ENCODE peak calls at places on chromosomes 5 and 9, in nine cellular contexts. O, J, X, H, P, C, B, A and N are unnamed samples.

GRCh38 chr5:88190106-88190834 is 78.4 kb downstream of the TMEM161B start:
- DNase-seq in O (no peak), J (no peak), X (no peak), H (peak), P (no peak), C (no peak), B (peak), A (no peak), N (no peak)

GRCh38 chr5:80481019-80481893 is 6.6 kb upstream of the FAM151B start:
- DNase-seq in O (peak), J (peak), X (no peak), H (peak), P (peak), C (no peak), B (peak), A (peak), N (no peak)

GRCh38 chr5:19903611-19904010 is 84.4 kb downstream of the CDH18 start:
- DNase-seq in O (peak), J (no peak), X (no peak), H (no peak), P (no peak), C (no peak), B (no peak), A (no peak), N (no peak)

GRCh38 chr5:178832618-178833201 is 27.0 kb upstream of the ZNF354B start:
- DNase-seq in O (no peak), J (no peak), X (no peak), H (peak), P (no peak), C (no peak), B (no peak), A (no peak), N (no peak)

GRCh38 chr9:17936365-17936764 is 357.5 kb downstream of the SH3GL2 start:
- DNase-seq in O (no peak), J (no peak), X (no peak), H (no peak), P (no peak), C (no peak), B (no peak), A (no peak), N (no peak)

GRCh38 chr9:121836382-121836885 is 185.0 kb downstream of the DAB2IP start:
- DNase-seq in O (no peak), J (no peak), X (no peak), H (no peak), P (no peak), C (no peak), B (no peak), A (no peak), N (peak)

GRCh38 chr5:116778015-116778414 is 203.4 kb upstream of the SEMA6A start:
- DNase-seq in O (no peak), J (no peak), X (no peak), H (peak), P (no peak), C (no peak), B (no peak), A (no peak), N (no peak)

GRCh38 chr5:355379-355935 is 33.9 kb downstream of the AHRR start:
- DNase-seq in O (no peak), J (no peak), X (no peak), H (no peak), P (no peak), C (no peak), B (no peak), A (no peak), N (peak)

GRCh38 chr5:95620870-95621838 is 1.3 kb downstream of the GPR150 start:
- DNase-seq in O (peak), J (peak), X (peak), H (peak), P (no peak), C (peak), B (peak), A (peak), N (no peak)

GRCh38 chr9:32742296-32742695 is 41.0 kb upstream of the TMEM215 start:
- DNase-seq in O (peak), J (no peak), X (no peak), H (no peak), P (peak), C (no peak), B (no peak), A (no peak), N (no peak)

GRCh38 chr5:115816226-115817042 is at the start of gene CDO1:
- DNase-seq in O (peak), J (peak), X (no peak), H (peak), P (no peak), C (peak), B (peak), A (peak), N (no peak)

GRCh38 chr5:124997186-124997893 is 250.9 kb upstream of the ZNF608 start:
- DNase-seq in O (peak), J (no peak), X (no peak), H (no peak), P (no peak), C (no peak), B (no peak), A (no peak), N (no peak)

GRCh38 chr5:34916518-34916917 is 1.0 kb downstream of the BRIX1 start:
- DNase-seq in O (no peak), J (no peak), X (no peak), H (no peak), P (no peak), C (no peak), B (no peak), A (no peak), N (no peak)

GRCh38 chr9:37678789-37679273 is 28.1 kb downstream of the FRMPD1 start:
- DNase-seq in O (no peak), J (no peak), X (no peak), H (no peak), P (no peak), C (no peak), B (no peak), A (no peak), N (no peak)

GRCh38 chr5:96070625-96071246 is 109.1 kb upstream of the ELL2 start:
- DNase-seq in O (peak), J (no peak), X (no peak), H (no peak), P (no peak), C (no peak), B (no peak), A (no peak), N (no peak)